ENCODE peak calls at places on chromosomes 16 and 17, in seven cellular contexts. A is K562, F is GM12891, T is H1, E is SK-N-SH, L is GM12892, V is HepG2. H is an unnamed sample.

GRCh38 chr17:61461967-61462733 is 9.9 kb downstream of the TBX4 start:
- DNase-seq in A (peak; percentile 43), V (peak; percentile 56), E (peak; percentile 78), F (no peak), L (no peak), T (no peak), H (no peak)

GRCh38 chr17:45852535-45853297 is 8.0 kb downstream of the SPPL2C start:
- DNase-seq in E (peak; percentile 84), L (no peak), A (peak; percentile 66), F (no peak), T (peak; percentile 13), V (peak; percentile 62), H (no peak)

GRCh38 chr17:37476431-37477130 is 13.1 kb upstream of the DUSP14 start:
- DNase-seq in T (no peak), E (no peak), A (no peak), L (no peak), V (peak; percentile 23), F (no peak), H (no peak)

GRCh38 chr17:19937522-19937921 is 40.1 kb downstream of the AKAP10 start:
- DNase-seq in F (no peak), A (no peak), T (no peak), E (no peak), L (no peak), V (peak; percentile 21), H (no peak)

GRCh38 chr17:61076649-61077048 is 323.0 kb upstream of the TBX2 start:
- DNase-seq in V (peak; percentile 39), T (no peak), F (no peak), E (peak; percentile 55), L (no peak), A (no peak), H (no peak)

GRCh38 chr17:1067282-1067956 is 70.5 kb downstream of the TIMM22 start:
- DNase-seq in F (no peak), L (no peak), T (no peak), V (peak; percentile 86), E (no peak), A (no peak), H (no peak)

GRCh38 chr16:80085606-80086005 is 455.2 kb upstream of the DYNLRB2 start:
- DNase-seq in E (no peak), T (no peak), F (no peak), A (no peak), V (no peak), L (no peak), H (no peak)

GRCh38 chr17:36939944-36940312 is 2.7 kb downstream of the LHX1 start:
- DNase-seq in L (no peak), T (no peak), E (no peak), F (no peak), A (no peak), V (no peak), H (no peak)

GRCh38 chr17:27937026-27937546 is 43.9 kb upstream of the LYRM9 start:
- DNase-seq in L (no peak), A (no peak), T (no peak), F (no peak), V (no peak), E (no peak), H (no peak)

GRCh38 chr16:84922351-84923135 is 88.8 kb downstream of the ZDHHC7 start:
- DNase-seq in L (no peak), E (peak; percentile 88), V (peak; percentile 38), F (no peak), A (peak; percentile 41), T (no peak), H (no peak)

GRCh38 chr16:65658339-65659275 is 536.7 kb upstream of the CDH11 start:
- DNase-seq in T (no peak), V (no peak), F (no peak), L (no peak), E (peak; percentile 54), A (no peak), H (no peak)

GRCh38 chr17:33981713-33982601 is 273.1 kb upstream of the CCL2 start:
- DNase-seq in E (no peak), F (no peak), L (no peak), T (no peak), V (no peak), A (no peak), H (no peak)

GRCh38 chr17:65099941-65100315 is 37.2 kb upstream of the RGS9 start:
- DNase-seq in E (no peak), V (peak; percentile 29), L (peak; percentile 59), T (no peak), F (peak; percentile 67), A (no peak), H (peak; percentile 84)

GRCh38 chr17:18250259-18250658 is 8.3 kb downstream of the FLII start:
- DNase-seq in A (no peak), L (no peak), T (no peak), V (no peak), E (no peak), F (no peak), H (no peak)

GRCh38 chr16:59045496-59045895 is 311.4 kb upstream of the GOT2 start:
- DNase-seq in V (no peak), L (no peak), A (no peak), E (no peak), F (no peak), T (no peak), H (no peak)

GRCh38 chr17:59367657-59368045 is 36.2 kb downstream of the YPEL2 start:
- DNase-seq in F (no peak), E (no peak), T (no peak), L (no peak), V (peak; percentile 46), A (no peak), H (no peak)

GRCh38 chr16:85250609-85251223 is 138.4 kb upstream of the CIBAR2 start:
- DNase-seq in E (no peak), L (no peak), V (no peak), T (no peak), A (no peak), F (no peak), H (no peak)

GRCh38 chr16:89224665-89225064 is 7.2 kb downstream of the ZNF778 start:
- DNase-seq in T (no peak), E (no peak), L (no peak), F (no peak), A (no peak), V (no peak), H (no peak)

GRCh38 chr17:72075995-72076677 is 44.7 kb upstream of the SOX9 start:
- DNase-seq in A (no peak), F (no peak), T (no peak), V (peak; percentile 29), E (no peak), L (no peak), H (no peak)

GRCh38 chr16:31484491-31485171 is 1.7 kb downstream of the SLC5A2 start:
- DNase-seq in F (no peak), V (peak; percentile 78), L (no peak), A (peak; percentile 42), E (no peak), T (no peak), H (no peak)

GRCh38 chr17:17994271-17994670 is 21.6 kb downstream of the DRC3 start:
- DNase-seq in V (peak; percentile 56), F (no peak), E (peak; percentile 86), T (peak; percentile 53), L (no peak), A (no peak), H (no peak)

GRCh38 chr17:58156839-58157803 is 8.9 kb downstream of the OR4D1 start:
- DNase-seq in L (no peak), E (peak; percentile 85), A (peak; percentile 29), T (no peak), F (peak; percentile 18), V (no peak), H (no peak)

GRCh38 chr17:17205368-17206148 is 575 bp downstream of the PLD6 start:
- DNase-seq in F (peak; percentile 87), T (no peak), E (peak; percentile 80), A (peak; percentile 63), L (peak; percentile 87), V (peak; percentile 42), H (peak; percentile 23)

GRCh38 chr17:51120357-51120738 is 320 bp downstream of the SPAG9 start:
- DNase-seq in T (no peak), E (peak; percentile 83), A (no peak), V (no peak), F (peak; percentile 44), L (peak; percentile 52), H (no peak)

GRCh38 chr16:72878301-72879269 is 169.3 kb downstream of the ZFHX3 start:
- DNase-seq in T (no peak), E (peak; percentile 33), F (no peak), V (peak; percentile 95), L (no peak), A (no peak), H (no peak)
- TF ChIP-seq TAF1 in T (no peak), E (no peak), F (no peak), V (peak; percentile 55), L (no peak), A (no peak), H (no peak)

DNA sequence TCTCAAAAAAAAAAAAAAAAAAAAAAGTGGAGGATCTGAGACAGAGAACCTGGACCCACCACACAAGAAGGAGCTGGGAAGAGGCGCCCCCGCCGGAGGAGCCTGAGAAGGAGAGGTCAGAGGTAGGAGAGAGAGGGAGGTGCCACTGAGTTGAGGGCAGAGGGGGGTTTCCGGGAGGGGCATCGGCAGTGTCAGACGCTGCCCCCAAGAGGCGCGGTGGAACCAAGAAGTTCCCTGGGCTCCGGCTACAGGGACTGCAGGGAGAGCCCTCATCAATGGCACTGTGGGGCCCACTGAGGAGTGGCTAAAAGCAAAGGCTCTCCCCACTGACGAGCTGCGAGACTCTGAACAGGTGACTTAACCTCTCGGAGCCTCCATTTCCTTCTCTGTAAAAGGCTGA is 4.2 kb downstream of the CCDC42 start:
- DNase-seq in V (no peak), E (no peak), F (no peak), L (no peak), T (no peak), A (no peak), H (no peak)
- TF ChIP-seq TAF1 in V (no peak), E (no peak), F (no peak), L (no peak), T (no peak), A (no peak), H (no peak)

GRCh38 chr17:7296189-7296861 is 1.9 kb upstream of the YBX2 start:
- DNase-seq in L (peak; percentile 81), A (peak; percentile 74), T (no peak), V (peak; percentile 56), F (peak; percentile 84), E (peak; percentile 92), H (no peak)
- TF ChIP-seq TAF1 in L (no peak), A (no peak), T (no peak), V (no peak), F (no peak), E (no peak), H (no peak)

GRCh38 chr17:40344321-40345160 is 20.0 kb downstream of the GJD3 start:
- DNase-seq in L (no peak), V (no peak), E (no peak), A (no peak), F (no peak), T (no peak), H (no peak)
- TF ChIP-seq TAF1 in L (no peak), V (no peak), E (no peak), A (no peak), F (no peak), T (no peak), H (no peak)